ENCODE peak calls at places on chromosome 5, in nine cellular contexts. One of them, this sample, is unnamed.

GRCh38 chr5:132434391-132434790 is 56.2 kb downstream of the IRF1 start:
- DNase-seq in NCI-H1694: no peak
- DNase-seq in ecto neural progenitor cell: no peak
- DNase-seq in smooth muscle cell of the brain vasculature: no peak
- DNase-seq in RCC 7860: no peak
- DNase-seq in T-cell: no peak
- DNase-seq in M059J: no peak
- DNase-seq in NCI-H345: no peak
- DNase-seq in HT1080: no peak
- DNase-seq in this sample: no peak

GRCh38 chr5:178463321-178464155 is 126.7 kb downstream of the COL23A1 start:
- DNase-seq in NCI-H1694: no peak
- DNase-seq in HT1080: no peak
- DNase-seq in smooth muscle cell of the brain vasculature: no peak
- DNase-seq in RCC 7860: no peak
- DNase-seq in T-cell: no peak
- DNase-seq in ecto neural progenitor cell: peak; percentile 44
- DNase-seq in M059J: no peak
- DNase-seq in NCI-H345: no peak
- DNase-seq in this sample: peak; percentile 74

GRCh38 chr5:155091063-155091648 is 77.6 kb downstream of the KIF4B start:
- DNase-seq in T-cell: no peak
- DNase-seq in M059J: no peak
- DNase-seq in smooth muscle cell of the brain vasculature: no peak
- DNase-seq in ecto neural progenitor cell: no peak
- DNase-seq in NCI-H1694: no peak
- DNase-seq in NCI-H345: no peak
- DNase-seq in RCC 7860: no peak
- DNase-seq in HT1080: no peak
- DNase-seq in this sample: no peak

GRCh38 chr5:146334074-146334533 is 4.5 kb upstream of the POU4F3 start:
- DNase-seq in HT1080: no peak
- DNase-seq in NCI-H1694: no peak
- DNase-seq in ecto neural progenitor cell: peak; percentile 75
- DNase-seq in RCC 7860: no peak
- DNase-seq in T-cell: no peak
- DNase-seq in smooth muscle cell of the brain vasculature: no peak
- DNase-seq in NCI-H345: no peak
- DNase-seq in M059J: no peak
- DNase-seq in this sample: no peak

GRCh38 chr5:154236459-154237375 is 46.2 kb downstream of the GALNT10 start:
- DNase-seq in NCI-H1694: no peak
- DNase-seq in ecto neural progenitor cell: no peak
- DNase-seq in NCI-H345: no peak
- DNase-seq in RCC 7860: no peak
- DNase-seq in M059J: no peak
- DNase-seq in smooth muscle cell of the brain vasculature: no peak
- DNase-seq in HT1080: no peak
- DNase-seq in T-cell: no peak
- DNase-seq in this sample: no peak

GRCh38 chr5:142486581-142486980 is 161.8 kb upstream of the SPRY4 start:
- DNase-seq in M059J: peak; percentile 68
- DNase-seq in T-cell: no peak
- DNase-seq in NCI-H1694: no peak
- DNase-seq in smooth muscle cell of the brain vasculature: no peak
- DNase-seq in HT1080: peak; percentile 34
- DNase-seq in ecto neural progenitor cell: no peak
- DNase-seq in RCC 7860: no peak
- DNase-seq in NCI-H345: no peak
- DNase-seq in this sample: no peak

GRCh38 chr5:43854697-43855292 is 251.8 kb downstream of the NNT start:
- DNase-seq in ecto neural progenitor cell: no peak
- DNase-seq in NCI-H345: no peak
- DNase-seq in smooth muscle cell of the brain vasculature: no peak
- DNase-seq in T-cell: no peak
- DNase-seq in RCC 7860: no peak
- DNase-seq in NCI-H1694: no peak
- DNase-seq in M059J: no peak
- DNase-seq in HT1080: no peak
- DNase-seq in this sample: no peak

GRCh38 chr5:35822541-35822940 is 34.1 kb upstream of the IL7R start:
- DNase-seq in ecto neural progenitor cell: no peak
- DNase-seq in NCI-H345: no peak
- DNase-seq in HT1080: no peak
- DNase-seq in NCI-H1694: no peak
- DNase-seq in T-cell: peak; percentile 62
- DNase-seq in smooth muscle cell of the brain vasculature: no peak
- DNase-seq in M059J: no peak
- DNase-seq in RCC 7860: no peak
- DNase-seq in this sample: no peak

GRCh38 chr5:132059696-132060500 is 557 bp upstream of the IL3 start:
- DNase-seq in NCI-H1694: no peak
- DNase-seq in HT1080: no peak
- DNase-seq in RCC 7860: no peak
- DNase-seq in smooth muscle cell of the brain vasculature: no peak
- DNase-seq in ecto neural progenitor cell: peak; percentile 39
- DNase-seq in NCI-H345: no peak
- DNase-seq in M059J: no peak
- DNase-seq in T-cell: no peak
- DNase-seq in this sample: peak; percentile 81

GRCh38 chr5:134893748-134894505 is 11.0 kb upstream of the PCBD2 start:
- DNase-seq in M059J: no peak
- DNase-seq in NCI-H1694: no peak
- DNase-seq in smooth muscle cell of the brain vasculature: no peak
- DNase-seq in NCI-H345: no peak
- DNase-seq in HT1080: no peak
- DNase-seq in RCC 7860: no peak
- DNase-seq in ecto neural progenitor cell: no peak
- DNase-seq in T-cell: no peak
- DNase-seq in this sample: no peak

GRCh38 chr5:56306433-56307150 is 73.5 kb upstream of the ANKRD55 start:
- DNase-seq in T-cell: no peak
- DNase-seq in HT1080: no peak
- DNase-seq in smooth muscle cell of the brain vasculature: no peak
- DNase-seq in RCC 7860: no peak
- DNase-seq in NCI-H345: no peak
- DNase-seq in ecto neural progenitor cell: no peak
- DNase-seq in M059J: no peak
- DNase-seq in NCI-H1694: no peak
- DNase-seq in this sample: no peak

GRCh38 chr5:16616536-16617271 is at the start of gene RETREG1:
- DNase-seq in NCI-H1694: no peak
- DNase-seq in NCI-H345: peak; percentile 80
- DNase-seq in ecto neural progenitor cell: peak; percentile 80
- DNase-seq in smooth muscle cell of the brain vasculature: no peak
- DNase-seq in HT1080: peak; percentile 20
- DNase-seq in RCC 7860: no peak
- DNase-seq in M059J: peak; percentile 30
- DNase-seq in T-cell: peak; percentile 80
- DNase-seq in this sample: peak; percentile 86

GRCh38 chr5:68187268-68188055 is 28.1 kb upstream of the PIK3R1 start:
- DNase-seq in T-cell: no peak
- DNase-seq in smooth muscle cell of the brain vasculature: no peak
- DNase-seq in NCI-H1694: no peak
- DNase-seq in ecto neural progenitor cell: peak; percentile 77
- DNase-seq in RCC 7860: no peak
- DNase-seq in M059J: peak; percentile 57
- DNase-seq in NCI-H345: no peak
- DNase-seq in HT1080: no peak
- DNase-seq in this sample: no peak

GRCh38 chr5:1882337-1883119 is at the start of gene IRX4:
- DNase-seq in HT1080: no peak
- DNase-seq in NCI-H345: no peak
- DNase-seq in smooth muscle cell of the brain vasculature: no peak
- DNase-seq in NCI-H1694: no peak
- DNase-seq in RCC 7860: no peak
- DNase-seq in M059J: no peak
- DNase-seq in T-cell: no peak
- DNase-seq in ecto neural progenitor cell: no peak
- DNase-seq in this sample: no peak

GRCh38 chr5:56983593-56984361 is 31.9 kb upstream of the MIER3 start:
- DNase-seq in M059J: no peak
- DNase-seq in RCC 7860: no peak
- DNase-seq in ecto neural progenitor cell: no peak
- DNase-seq in T-cell: no peak
- DNase-seq in HT1080: no peak
- DNase-seq in smooth muscle cell of the brain vasculature: no peak
- DNase-seq in NCI-H1694: no peak
- DNase-seq in NCI-H345: no peak
- DNase-seq in this sample: no peak

This sample was measured in osteocyte.